ENCODE peak calls at places on chromosome 7, in seven cellular contexts. F, C, P, I, H, B and Q are unnamed samples.

GRCh38 chr7:109552017-109552416 is 982.3 kb downstream of the DNAJB9 start:
- DNase-seq in F (no peak), H (no peak), I (peak), B (no peak), P (no peak), C (no peak), Q (no peak)

GRCh38 chr7:99576251-99576650 is 17.8 kb downstream of the ZNF655 start:
- DNase-seq in P (no peak), B (peak), I (no peak), H (no peak), C (no peak), F (no peak), Q (no peak)

GRCh38 chr7:140564643-140565042 is 76.0 kb downstream of the DENND2A start:
- DNase-seq in C (peak), I (peak), P (peak), B (no peak), H (no peak), F (no peak), Q (peak)

GRCh38 chr7:129550673-129551360 is 48.5 kb downstream of the SMKR1 start:
- DNase-seq in B (no peak), F (peak), I (no peak), H (peak), P (no peak), C (no peak), Q (peak)

GRCh38 chr7:47153571-47153970 is 428.3 kb downstream of the TNS3 start:
- DNase-seq in C (peak), B (peak), H (no peak), I (no peak), P (no peak), F (peak), Q (no peak)

GRCh38 chr7:158442260-158442659 is 145.4 kb downstream of the PTPRN2 start:
- DNase-seq in P (peak), C (peak), B (peak), F (peak), H (no peak), I (peak), Q (no peak)

GRCh38 chr7:46957195-46957594 is 624.7 kb downstream of the TNS3 start:
- DNase-seq in P (no peak), H (no peak), I (no peak), C (no peak), B (no peak), F (no peak), Q (no peak)

GRCh38 chr7:26813426-26813825 is 51.0 kb downstream of the SKAP2 start:
- DNase-seq in F (no peak), P (no peak), I (no peak), C (no peak), H (no peak), B (no peak), Q (peak)

GRCh38 chr7:106618480-106618879 is 42.5 kb downstream of the CCDC71L start:
- DNase-seq in F (no peak), P (no peak), I (peak), H (no peak), B (no peak), C (no peak), Q (peak)

GRCh38 chr7:76358053-76358477 is 726 bp downstream of the YWHAG start:
- DNase-seq in H (peak), B (peak), F (peak), C (peak), I (peak), P (no peak), Q (peak)

GRCh38 chr7:72435913-72436480 is 23.9 kb upstream of the CALN1 start:
- DNase-seq in H (no peak), B (no peak), F (no peak), I (no peak), P (no peak), C (no peak), Q (no peak)

GRCh38 chr7:129368389-129368986 is 65.7 kb upstream of the STRIP2 start:
- DNase-seq in I (no peak), F (peak), C (no peak), P (no peak), H (no peak), B (no peak), Q (no peak)

GRCh38 chr7:55192718-55193117 is 172.4 kb upstream of the LANCL2 start:
- DNase-seq in B (no peak), I (peak), C (no peak), P (no peak), F (no peak), H (peak), Q (peak)

GRCh38 chr7:44099669-44100068 is 4.5 kb upstream of the AEBP1 start:
- DNase-seq in B (no peak), F (no peak), P (no peak), I (no peak), H (no peak), C (no peak), Q (no peak)

GRCh38 chr7:128076831-128077271 is 45.6 kb upstream of the LRRC4 start:
- DNase-seq in F (peak), I (no peak), P (no peak), H (peak), C (peak), B (no peak), Q (no peak)

GRCh38 chr7:152565731-152566130 is 110.2 kb downstream of the XRCC2 start:
- DNase-seq in C (no peak), F (no peak), H (no peak), B (peak), I (no peak), P (no peak), Q (no peak)

GRCh38 chr7:114273218-114273617 is 141.4 kb upstream of the FOXP2 start:
- DNase-seq in C (no peak), P (no peak), H (no peak), I (no peak), F (no peak), B (no peak), Q (no peak)

GRCh38 chr7:47067215-47067614 is 514.7 kb downstream of the TNS3 start:
- DNase-seq in I (no peak), H (peak), F (no peak), C (peak), B (no peak), P (no peak), Q (no peak)

GRCh38 chr7:73810991-73811360 is 19.8 kb upstream of the CLDN4 start:
- DNase-seq in P (no peak), B (peak), I (no peak), H (peak), F (no peak), C (peak), Q (no peak)

GRCh38 chr7:117068511-117069155 is 115.3 kb downstream of the ST7 start:
- DNase-seq in C (no peak), I (no peak), F (no peak), B (peak), H (peak), P (no peak), Q (no peak)

GRCh38 chr7:43394441-43395130 is 188.3 kb upstream of the STK17A start:
- DNase-seq in C (no peak), F (no peak), H (no peak), B (no peak), I (peak), P (no peak), Q (peak)

GRCh38 chr7:130371059-130371458 is 9.2 kb upstream of the CPA1 start:
- DNase-seq in P (no peak), B (no peak), C (no peak), I (no peak), H (no peak), F (no peak), Q (peak)

GRCh38 chr7:151697942-151698341 is 178.2 kb upstream of the RHEB start:
- DNase-seq in I (no peak), B (no peak), P (no peak), H (no peak), F (no peak), C (no peak), Q (no peak)

GRCh38 chr7:40658731-40659130 is 523.9 kb downstream of the SUGCT start:
- DNase-seq in B (no peak), C (no peak), P (no peak), H (no peak), F (no peak), I (peak), Q (peak)

GRCh38 chr7:151891753-151892152 is 14.8 kb upstream of the PRKAG2 start:
- DNase-seq in H (no peak), P (no peak), B (no peak), F (no peak), I (no peak), C (no peak), Q (no peak)

GRCh38 chr7:19665399-19666008 is 43.3 kb downstream of the POLR1F start:
- DNase-seq in C (peak), H (peak), B (peak), F (peak), P (peak), I (peak), Q (peak)

GRCh38 chr7:16836481-16836880 is 31.7 kb upstream of the AGR2 start:
- DNase-seq in I (no peak), P (no peak), B (no peak), F (no peak), C (no peak), H (no peak), Q (no peak)

GRCh38 chr7:17406756-17407155 is 108.3 kb downstream of the AHR start:
- DNase-seq in H (no peak), B (no peak), F (no peak), C (no peak), P (no peak), I (no peak), Q (peak)

GRCh38 chr7:36513393-36513792 is 123.7 kb downstream of the ANLN start:
- DNase-seq in I (no peak), B (no peak), P (no peak), C (no peak), H (no peak), F (no peak), Q (no peak)
- H3K4me2 ChIP-seq in I (no peak), B (no peak), P (no peak), C (no peak), H (no peak), F (no peak), Q (no peak)

GRCh38 chr7:1040790-1041189 is 3.6 kb upstream of the GPR146 start:
- DNase-seq in C (peak), B (no peak), I (no peak), F (peak), H (peak), P (no peak), Q (peak)
- H3K27ac ChIP-seq in C (no peak), B (no peak), I (no peak), F (no peak), H (no peak), P (no peak), Q (no peak)

GRCh38 chr7:91836065-91836368 is 44.5 kb downstream of the MTERF1 start:
- DNase-seq in H (no peak), F (no peak), B (peak), P (no peak), I (peak), C (no peak), Q (peak)

GRCh38 chr7:91843831-91844230 is 36.7 kb downstream of the MTERF1 start:
- DNase-seq in B (no peak), F (no peak), C (no peak), I (no peak), P (no peak), H (no peak), Q (no peak)

GRCh38 chr7:91837397-91838070 is 43.0 kb downstream of the MTERF1 start:
- DNase-seq in C (no peak), P (no peak), H (no peak), I (no peak), F (no peak), B (no peak), Q (no peak)

GRCh38 chr7:91835191-91836064 is 45.1 kb downstream of the MTERF1 start:
- DNase-seq in B (no peak), I (no peak), C (no peak), H (no peak), F (no peak), P (no peak), Q (no peak)

DNA sequence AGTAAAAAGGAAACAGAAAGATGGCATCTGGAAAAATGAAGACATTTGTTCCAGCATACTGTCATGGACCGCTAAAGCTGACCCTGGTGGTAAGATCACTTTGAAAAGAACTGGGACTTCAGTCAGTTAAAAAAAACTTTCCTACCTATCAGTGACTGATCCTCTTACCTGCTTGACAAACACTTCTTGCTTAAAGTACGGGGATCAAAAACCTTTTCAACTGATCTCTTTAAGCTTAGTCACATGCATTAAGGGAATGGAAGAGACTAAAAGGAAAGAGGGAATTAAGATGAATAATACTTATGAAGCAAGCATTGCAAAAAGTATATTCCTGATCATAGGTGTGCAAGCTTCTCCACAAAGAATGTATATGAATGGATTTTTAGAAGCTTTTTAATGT is 42.1 kb downstream of the MTERF1 start:
- DNase-seq in H (no peak), I (no peak), B (no peak), F (no peak), C (no peak), P (no peak), Q (no peak)
- TF ChIP-seq EZH2phosphoT487 in H (no peak), I (no peak), B (no peak), F (no peak), C (no peak), P (no peak), Q (no peak)

DNA sequence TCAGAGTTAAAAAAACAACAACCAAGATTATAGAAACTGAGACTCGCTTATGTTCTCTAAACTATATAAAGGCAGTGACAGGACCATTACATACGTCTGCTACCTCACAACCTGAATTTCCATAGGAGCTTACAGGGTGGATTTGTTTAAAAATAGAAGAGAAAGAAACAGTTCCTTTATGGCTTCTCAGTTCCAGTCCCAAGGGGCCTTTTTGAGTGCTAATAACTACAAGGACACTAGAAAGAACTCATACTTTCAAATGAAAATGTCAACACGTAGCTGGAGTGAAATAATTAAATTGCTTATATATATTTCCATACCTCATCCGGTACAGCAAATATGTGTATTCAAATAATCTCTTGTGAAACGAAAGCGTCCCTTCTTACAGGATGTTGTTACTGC is 19.7 kb downstream of the TSPAN12 start:
- DNase-seq in B (no peak), C (no peak), P (no peak), I (no peak), F (no peak), H (no peak), Q (no peak)
- H3K4me2 ChIP-seq in B (peak), C (no peak), P (no peak), I (no peak), F (no peak), H (no peak), Q (no peak)

DNA sequence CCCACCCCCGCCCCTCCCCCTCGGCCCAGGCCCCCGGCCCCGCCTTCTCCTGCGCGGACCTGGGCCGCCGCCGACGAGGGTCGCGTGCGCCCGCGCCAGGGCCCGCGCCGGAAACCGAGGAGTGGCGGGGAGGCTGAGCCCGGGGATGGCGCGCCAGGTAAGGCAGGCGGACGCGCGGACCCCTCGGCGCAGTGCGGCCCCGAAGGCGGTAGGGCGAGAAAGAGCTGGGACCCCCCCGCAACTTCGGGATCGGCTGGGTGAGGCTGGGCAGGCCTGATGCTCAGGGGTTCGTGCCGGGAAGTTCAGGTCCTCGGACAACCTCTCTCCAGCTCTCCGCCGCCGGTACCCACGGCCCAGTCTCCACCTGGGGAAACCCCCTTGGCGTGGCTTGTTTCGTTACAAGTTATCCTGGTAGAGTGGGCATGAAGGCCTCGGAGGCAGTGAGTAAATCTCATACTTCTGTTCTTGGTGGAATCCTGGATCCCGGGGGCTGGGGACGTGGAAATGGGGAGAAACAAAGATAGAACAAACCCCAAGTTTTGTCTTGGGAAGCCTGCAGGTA is 58.4 kb downstream of the ZNF467 start:
- DNase-seq in B (no peak), H (no peak), I (peak), C (no peak), P (no peak), F (no peak), Q (peak)
- H3K27ac ChIP-seq in B (no peak), H (no peak), I (no peak), C (no peak), P (no peak), F (peak), Q (no peak)

DNA sequence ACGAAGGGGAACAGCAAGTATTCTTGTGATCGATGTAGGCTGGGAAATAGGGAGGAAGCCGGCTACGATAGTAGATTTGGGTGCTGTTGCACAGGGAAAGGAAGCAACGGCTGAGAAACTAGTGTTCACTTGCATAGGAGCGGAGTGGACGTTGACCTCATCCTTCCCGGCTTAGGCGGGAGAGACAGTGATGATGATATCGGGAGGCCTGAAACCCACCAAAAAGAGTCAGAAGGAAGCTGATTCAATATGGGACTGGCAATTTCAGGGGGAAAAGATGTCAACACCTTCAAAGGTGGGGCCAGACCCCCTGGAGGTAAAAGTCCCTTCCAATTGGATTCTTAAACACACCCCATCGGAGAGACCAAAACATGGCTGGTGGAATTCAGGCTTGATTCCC is 61.3 kb downstream of the CARD11 start:
- DNase-seq in I (no peak), P (no peak), C (no peak), B (no peak), H (no peak), F (no peak), Q (no peak)
- TF ChIP-seq EZH2phosphoT487 in I (no peak), P (no peak), C (no peak), B (no peak), H (no peak), F (no peak), Q (no peak)

DNA sequence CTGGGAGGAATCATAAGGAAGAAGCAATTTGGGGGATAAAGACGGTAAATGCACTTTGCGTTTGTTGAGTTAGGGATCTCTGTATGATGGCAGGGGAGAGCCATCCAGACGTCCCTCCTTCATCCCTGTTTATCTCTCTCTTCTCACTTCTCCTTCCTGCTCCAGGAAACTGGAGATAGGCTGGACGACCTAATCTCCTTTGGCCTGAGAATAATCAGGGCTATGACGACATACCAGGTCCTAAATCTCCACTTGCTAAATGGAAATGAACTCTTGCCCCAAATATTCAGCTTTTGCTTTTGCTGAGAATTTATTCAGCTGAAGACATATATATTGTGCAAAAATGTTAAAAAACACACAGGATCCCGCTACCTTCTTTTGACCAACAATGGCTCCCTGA is 182.9 kb upstream of the INHBA start:
- DNase-seq in C (no peak), F (no peak), B (no peak), H (no peak), I (no peak), P (no peak), Q (peak)
- H3K4me2 ChIP-seq in C (no peak), F (peak), B (no peak), H (peak), I (peak), P (no peak), Q (peak)

GRCh38 chr7:138727336-138728099 is 26.4 kb upstream of the SVOPL start:
- DNase-seq in I (no peak), P (no peak), H (no peak), F (no peak), B (no peak), C (no peak), Q (no peak)
- H3K27ac ChIP-seq in I (no peak), P (no peak), H (no peak), F (no peak), B (no peak), C (no peak), Q (no peak)

GRCh38 chr7:5086256-5086655 is 40.6 kb downstream of the RBAK start:
- DNase-seq in P (no peak), H (no peak), B (no peak), F (no peak), C (no peak), I (no peak), Q (no peak)
- TF ChIP-seq EZH2phosphoT487 in P (no peak), H (no peak), B (no peak), F (no peak), C (no peak), I (no peak), Q (no peak)